ENCODE peak calls at places on chromosomes 13 and 19, in eight cellular contexts. E is AG04449; M is GM13976; L is progenitor cell of endocrine pancreas; H is type B pancreatic cell; J is activated CD8-positive, alpha-beta T cell treated with anti-CD3 and anti-CD28 coated beads for 36 hours; F is HFFc6; O is heart left ventricle. Q is an unnamed sample.

GRCh38 chr19:52635786-52636570 is 2.2 kb downstream of the ZNF83 start:
- DNase-seq in E (no peak), M (no peak), L (no peak), H (no peak), J (no peak), F (no peak), O (no peak), Q (no peak)

GRCh38 chr13:106532111-106532929 is 3.1 kb downstream of the EFNB2 start:
- DNase-seq in E (no peak), M (no peak), L (no peak), H (no peak), J (no peak), F (no peak), O (no peak), Q (no peak)

GRCh38 chr13:101919541-101920306 is 467.2 kb downstream of the ITGBL1 start:
- DNase-seq in E (no peak), M (peak; percentile 13), L (peak; percentile 62), H (no peak), J (no peak), F (no peak), O (peak; percentile 39), Q (no peak)

GRCh38 chr13:100209857-100210580 is 121.1 kb downstream of the PCCA start:
- DNase-seq in E (no peak), M (no peak), L (no peak), H (no peak), J (no peak), F (peak; percentile 65), O (no peak), Q (no peak)

GRCh38 chr13:40121711-40122110 is 466.2 kb downstream of the COG6 start:
- DNase-seq in E (no peak), M (no peak), L (no peak), H (no peak), J (no peak), F (no peak), O (no peak), Q (no peak)

GRCh38 chr19:51551673-51552440 is 19.2 kb upstream of the ZNF175 start:
- DNase-seq in E (no peak), M (no peak), L (no peak), H (no peak), J (no peak), F (no peak), O (no peak), Q (no peak)

GRCh38 chr19:17579523-17580244 is 24.2 kb downstream of the COLGALT1 start:
- DNase-seq in E (no peak), M (peak; percentile 87), L (no peak), H (no peak), J (peak; percentile 54), F (peak; percentile 23), O (peak; percentile 44), Q (peak; percentile 87)

GRCh38 chr13:80141114-80141849 is 199.6 kb downstream of the SPRY2 start:
- DNase-seq in E (peak; percentile 49), M (no peak), L (no peak), H (no peak), J (no peak), F (peak; percentile 25), O (peak; percentile 71), Q (no peak)

GRCh38 chr19:35216026-35216832 is 12.3 kb downstream of the FAM187B start:
- DNase-seq in E (no peak), M (no peak), L (no peak), H (no peak), J (no peak), F (peak; percentile 19), O (no peak), Q (no peak)

GRCh38 chr19:7732045-7732444 is at the start of gene CLEC4G:
- DNase-seq in E (no peak), M (no peak), L (no peak), H (no peak), J (no peak), F (no peak), O (no peak), Q (no peak)

GRCh38 chr13:20219585-20219984 is 12.5 kb downstream of the GJB6 start:
- DNase-seq in E (no peak), M (peak; percentile 50), L (no peak), H (no peak), J (no peak), F (no peak), O (no peak), Q (peak; percentile 53)

GRCh38 chr13:36819811-36820140 is 754 bp downstream of the RFXAP start:
- DNase-seq in E (no peak), M (no peak), L (no peak), H (no peak), J (peak; percentile 57), F (no peak), O (peak; percentile 25), Q (no peak)

GRCh38 chr13:109348514-109349340 is 437.7 kb downstream of the IRS2 start:
- DNase-seq in E (no peak), M (no peak), L (no peak), H (no peak), J (no peak), F (peak; percentile 59), O (no peak), Q (no peak)

GRCh38 chr13:77124423-77124822 is 97.5 kb upstream of the FBXL3 start:
- DNase-seq in E (no peak), M (no peak), L (no peak), H (no peak), J (no peak), F (no peak), O (no peak), Q (no peak)
- TF ChIP-seq CTCF in E (no peak), M (no peak), L (no peak), H (no peak), J (no peak), F (no peak), O (no peak), Q (no peak)

GRCh38 chr19:46407891-46408426 is 5.4 kb downstream of the CCDC8 start:
- DNase-seq in E (no peak), M (no peak), L (no peak), H (no peak), J (no peak), F (no peak), O (no peak), Q (no peak)

GRCh38 chr19:46408611-46409039 is 4.7 kb downstream of the CCDC8 start:
- DNase-seq in E (no peak), M (no peak), L (no peak), H (no peak), J (no peak), F (no peak), O (no peak), Q (no peak)

GRCh38 chr19:46402725-46403124 is 10.6 kb downstream of the CCDC8 start:
- DNase-seq in E (no peak), M (no peak), L (no peak), H (no peak), J (no peak), F (no peak), O (no peak), Q (no peak)

GRCh38 chr19:46404039-46404883 is 9.1 kb downstream of the CCDC8 start:
- DNase-seq in E (no peak), M (no peak), L (peak; percentile 49), H (no peak), J (no peak), F (no peak), O (peak; percentile 62), Q (no peak)

DNA sequence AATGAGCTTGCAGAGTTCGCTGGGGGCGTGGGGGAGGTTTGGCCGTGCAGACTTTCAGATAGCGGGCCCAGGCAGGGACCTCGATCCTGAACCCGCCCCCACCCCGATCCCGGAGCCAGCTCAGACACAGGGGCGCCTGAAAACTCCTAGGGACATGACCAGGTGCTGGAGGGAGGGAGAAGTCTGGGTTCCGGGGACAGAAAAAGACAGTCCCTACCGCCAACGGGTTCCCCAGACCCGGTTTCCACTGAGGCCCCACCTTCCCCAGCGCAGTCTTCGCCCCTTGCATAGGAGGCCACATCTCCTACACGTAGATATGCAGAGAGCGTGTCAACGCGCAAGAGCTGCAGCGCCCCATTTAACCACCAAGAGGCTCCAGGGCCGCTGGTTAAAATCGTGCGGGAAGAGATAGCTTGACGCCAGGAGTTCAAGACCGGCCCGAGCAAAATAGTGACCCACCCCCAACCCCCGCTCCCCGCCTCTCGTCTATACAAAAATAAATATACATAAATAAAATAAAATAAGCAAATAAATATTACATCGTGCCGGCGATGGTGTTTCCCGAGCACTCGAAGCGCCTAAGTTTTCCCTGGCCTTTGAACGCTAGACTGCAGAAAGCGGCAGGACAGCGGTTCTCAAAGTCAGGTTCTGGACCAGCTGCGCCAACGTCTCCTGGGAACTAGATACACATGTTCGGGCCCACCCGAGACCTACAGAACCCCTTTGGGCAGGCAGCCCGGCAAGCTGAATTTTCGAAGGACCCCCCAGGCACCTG is 8.3 kb downstream of the CCDC8 start:
- DNase-seq in E (no peak), M (peak; percentile 56), L (no peak), H (no peak), J (peak; percentile 40), F (no peak), O (no peak), Q (no peak)
- TF ChIP-seq CTCF in E (peak; percentile 23), M (no peak), L (peak; percentile 47), H (peak; percentile 58), J (no peak), F (peak; percentile 39), O (no peak), Q (no peak)

DNA sequence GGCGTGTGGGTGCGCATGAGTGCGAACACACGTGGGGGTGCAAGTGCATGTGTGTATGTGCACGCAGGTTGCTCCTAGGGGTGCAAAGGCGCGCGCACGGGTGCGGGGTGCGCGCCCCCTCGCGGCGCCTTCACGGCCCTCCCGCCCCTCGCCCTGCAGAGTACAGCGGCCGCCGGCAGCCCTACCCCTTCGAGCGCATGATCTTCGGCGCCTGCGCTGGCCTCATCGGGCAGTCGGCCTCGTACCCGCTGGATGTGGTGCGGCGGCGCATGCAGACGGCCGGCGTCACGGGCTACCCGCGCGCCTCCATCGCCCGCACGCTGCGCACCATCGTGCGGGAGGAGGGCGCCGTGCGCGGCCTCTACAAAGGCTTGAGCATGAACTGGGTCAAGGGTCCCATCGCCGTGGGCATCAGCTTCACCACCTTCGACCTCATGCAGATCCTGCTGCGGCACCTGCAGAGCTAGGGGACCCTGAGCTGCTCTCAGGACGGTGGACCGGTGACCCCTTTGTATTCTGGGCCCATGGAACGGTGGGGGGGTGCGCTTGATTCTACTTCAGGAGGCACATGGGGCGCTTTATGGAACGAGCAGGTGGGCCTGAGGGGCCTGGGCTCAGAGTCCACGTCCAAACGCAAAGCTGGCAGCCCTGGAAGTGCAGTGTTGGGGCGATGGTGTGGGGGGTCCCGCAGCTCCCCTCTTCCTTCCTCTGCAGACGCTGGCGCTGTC is 27.7 kb downstream of the TMEM161A start:
- DNase-seq in E (no peak), M (peak; percentile 69), L (peak; percentile 39), H (no peak), J (peak; percentile 45), F (no peak), O (no peak), Q (peak; percentile 62)
- TF ChIP-seq CTCF in E (peak; percentile 41), M (peak; percentile 37), L (peak; percentile 50), H (peak; percentile 66), J (peak; percentile 44), F (peak; percentile 45), O (peak; percentile 28), Q (peak; percentile 44)

DNA sequence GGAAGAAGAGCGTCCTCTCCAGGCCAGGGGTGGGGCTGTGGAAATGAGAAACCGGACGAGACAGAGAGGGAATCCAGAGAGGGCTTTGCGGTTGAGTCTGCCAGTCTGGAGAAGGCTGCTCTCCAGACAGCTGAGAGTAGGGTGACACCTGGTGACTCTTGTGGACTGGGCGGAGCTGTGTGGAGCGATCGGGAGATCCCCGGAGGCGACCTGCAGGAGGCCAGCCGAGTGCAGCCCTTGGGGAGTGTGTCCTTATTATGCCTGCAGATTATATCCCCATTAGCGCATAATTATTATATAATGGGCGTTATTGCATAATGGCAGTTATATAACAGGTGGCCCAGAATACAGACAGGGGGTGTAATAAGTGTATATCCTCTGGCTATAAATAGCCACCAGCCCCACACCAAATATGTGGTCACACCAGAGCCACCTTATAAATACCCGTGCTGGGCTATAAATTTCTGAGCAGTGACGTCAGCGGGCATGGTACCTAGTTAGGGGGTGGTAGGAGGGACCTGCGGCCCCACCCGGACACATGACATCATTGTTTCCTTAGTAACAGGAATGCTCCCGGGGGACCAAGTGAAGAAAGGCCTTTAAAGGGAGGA is 41.2 kb downstream of the NFIX start:
- DNase-seq in E (no peak), M (no peak), L (no peak), H (no peak), J (no peak), F (peak; percentile 47), O (no peak), Q (no peak)
- TF ChIP-seq CTCF in E (no peak), M (no peak), L (no peak), H (no peak), J (no peak), F (peak; percentile 34), O (peak; percentile 13), Q (no peak)